ENCODE peak calls at places on chromosomes 1 and 21, in seven cellular contexts. P is fibroblast of lung, E is astrocyte of the spinal cord, N is tibial nerve, T is heart right ventricle, Q is OCI-LY7, U is body of pancreas. C is an unnamed sample.
A peak's percentile ranks its signal among the peaks of the same experiment; 100 is the strongest.

GRCh38 chr21:35044770-35045538 is 4.1 kb downstream of the RUNX1 start:
- DNase-seq in P (no peak), U (no peak), Q (no peak), E (no peak), T (no peak), N (no peak), C (no peak)

GRCh38 chr1:6301526-6301925 is 40.6 kb upstream of the GPR153 start:
- DNase-seq in T (no peak), E (peak; percentile 51), P (peak; percentile 80), N (no peak), Q (no peak), U (no peak), C (no peak)

GRCh38 chr1:169044296-169044695 is 62.2 kb upstream of the ATP1B1 start:
- DNase-seq in T (no peak), Q (peak; percentile 52), E (no peak), N (no peak), P (no peak), U (no peak), C (no peak)

GRCh38 chr21:32955307-32955937 is 70.3 kb upstream of the OLIG2 start:
- DNase-seq in T (no peak), N (no peak), P (no peak), U (no peak), Q (no peak), E (no peak), C (no peak)

GRCh38 chr1:30879126-30879786 is 29.3 kb downstream of the SDC3 start:
- DNase-seq in P (peak; percentile 29), N (no peak), Q (no peak), U (peak; percentile 28), T (no peak), E (peak; percentile 25), C (no peak)

GRCh38 chr1:25694167-25694566 is 77.6 kb downstream of the MAN1C1 start:
- DNase-seq in U (no peak), T (no peak), Q (no peak), E (no peak), N (peak; percentile 64), P (peak; percentile 62), C (no peak)

GRCh38 chr1:9413877-9414213 is 121.2 kb downstream of the SPSB1 start:
- DNase-seq in U (peak; percentile 32), N (peak; percentile 60), T (peak; percentile 50), P (peak; percentile 90), E (peak; percentile 79), Q (no peak), C (no peak)

GRCh38 chr1:221478050-221478949 is 263.6 kb downstream of the DUSP10 start:
- DNase-seq in N (peak; percentile 17), Q (peak; percentile 1), T (peak; percentile 18), U (peak; percentile 46), E (peak; percentile 82), P (peak; percentile 88), C (peak; percentile 22)

GRCh38 chr1:218330043-218330623 is 15.0 kb upstream of the TGFB2 start:
- DNase-seq in E (peak; percentile 57), N (no peak), Q (peak; percentile 45), T (no peak), U (no peak), P (peak; percentile 44), C (no peak)

GRCh38 chr1:89425056-89425455 is 61.2 kb downstream of the GBP6 start:
- DNase-seq in E (no peak), P (no peak), T (no peak), Q (no peak), N (no peak), U (no peak), C (no peak)

GRCh38 chr21:28904961-28905435 is 87.7 kb downstream of the LTN1 start:
- DNase-seq in U (no peak), Q (no peak), N (no peak), E (no peak), P (no peak), T (no peak), C (no peak)

GRCh38 chr1:46489638-46490602 is at the start of gene DMBX1:
- DNase-seq in E (no peak), U (peak; percentile 40), P (no peak), Q (no peak), N (no peak), T (no peak), C (peak; percentile 30)

GRCh38 chr1:85464497-85465098 is 361 bp downstream of the DDAH1 start:
- DNase-seq in U (peak; percentile 69), P (peak; percentile 85), T (peak; percentile 74), N (peak; percentile 33), E (peak; percentile 78), Q (no peak), C (peak; percentile 51)

GRCh38 chr1:54312874-54313316 is 93.3 kb downstream of the SSBP3 start:
- DNase-seq in P (peak; percentile 83), Q (no peak), N (peak; percentile 47), U (peak; percentile 53), T (peak; percentile 84), E (peak; percentile 72), C (peak; percentile 65)

GRCh38 chr1:43312638-43313515 is 12.1 kb downstream of the TIE1 start:
- DNase-seq in E (no peak), Q (no peak), P (no peak), U (no peak), N (no peak), T (no peak), C (no peak)

GRCh38 chr1:36771678-36772284 is 262.5 kb downstream of the GRIK3 start:
- DNase-seq in T (no peak), Q (no peak), U (no peak), E (no peak), P (no peak), N (no peak), C (no peak)

GRCh38 chr1:8020032-8020431 is 6.1 kb downstream of the ERRFI1 start:
- DNase-seq in P (peak; percentile 81), Q (no peak), N (no peak), T (no peak), U (peak; percentile 66), E (peak; percentile 61), C (no peak)

GRCh38 chr1:110336300-110337039 is 2.7 kb upstream of the RBM15 start:
- DNase-seq in P (no peak), Q (no peak), U (peak; percentile 24), T (peak; percentile 23), E (peak; percentile 17), N (no peak), C (no peak)

GRCh38 chr1:6338685-6339084 is 54.9 kb downstream of the ACOT7 start:
- DNase-seq in T (no peak), E (no peak), N (no peak), Q (no peak), P (no peak), U (no peak), C (no peak)

GRCh38 chr1:57309608-57310007 is 114.3 kb downstream of the DAB1 start:
- DNase-seq in P (no peak), U (no peak), T (no peak), Q (no peak), N (no peak), E (no peak), C (no peak)

GRCh38 chr1:217425528-217425927 is 205.4 kb downstream of the GPATCH2 start:
- DNase-seq in N (no peak), E (no peak), Q (no peak), U (no peak), T (no peak), P (peak; percentile 30), C (no peak)

GRCh38 chr1:234262007-234262753 is 111.1 kb upstream of the COA6 start:
- DNase-seq in U (peak; percentile 61), N (no peak), Q (no peak), P (no peak), E (no peak), T (no peak), C (no peak)

GRCh38 chr1:66237722-66238479 is 296.1 kb upstream of the SGIP1 start:
- DNase-seq in E (no peak), T (no peak), Q (no peak), P (no peak), N (no peak), U (no peak), C (no peak)

GRCh38 chr1:53156783-53157182 is 14.3 kb upstream of the SLC1A7 start:
- DNase-seq in U (no peak), Q (no peak), E (no peak), T (no peak), P (no peak), N (no peak), C (no peak)

GRCh38 chr1:53154859-53155438 is 12.5 kb upstream of the SLC1A7 start:
- DNase-seq in Q (no peak), P (no peak), T (no peak), N (no peak), U (no peak), E (no peak), C (no peak)

GRCh38 chr1:53153752-53154151 is 11.3 kb upstream of the SLC1A7 start:
- DNase-seq in Q (no peak), P (no peak), E (no peak), U (no peak), N (no peak), T (no peak), C (no peak)

GRCh38 chr1:53155945-53156344 is 13.5 kb upstream of the SLC1A7 start:
- DNase-seq in E (no peak), Q (no peak), T (no peak), U (no peak), P (no peak), N (no peak), C (no peak)

GRCh38 chr1:53155534-53155933 is 13.1 kb upstream of the SLC1A7 start:
- DNase-seq in T (no peak), E (no peak), N (no peak), Q (no peak), U (no peak), P (no peak), C (no peak)
- TF ChIP-seq CTCF in T (no peak), E (no peak), N (no peak), Q (no peak), U (no peak), P (no peak), C (no peak)

GRCh38 chr1:29496701-29497100 is 260.4 kb downstream of the PTPRU start:
- DNase-seq in E (no peak), P (no peak), Q (no peak), T (no peak), N (no peak), U (no peak), C (no peak)
- TF ChIP-seq CTCF in E (no peak), P (no peak), Q (no peak), T (no peak), N (no peak), U (no peak), C (no peak)

DNA sequence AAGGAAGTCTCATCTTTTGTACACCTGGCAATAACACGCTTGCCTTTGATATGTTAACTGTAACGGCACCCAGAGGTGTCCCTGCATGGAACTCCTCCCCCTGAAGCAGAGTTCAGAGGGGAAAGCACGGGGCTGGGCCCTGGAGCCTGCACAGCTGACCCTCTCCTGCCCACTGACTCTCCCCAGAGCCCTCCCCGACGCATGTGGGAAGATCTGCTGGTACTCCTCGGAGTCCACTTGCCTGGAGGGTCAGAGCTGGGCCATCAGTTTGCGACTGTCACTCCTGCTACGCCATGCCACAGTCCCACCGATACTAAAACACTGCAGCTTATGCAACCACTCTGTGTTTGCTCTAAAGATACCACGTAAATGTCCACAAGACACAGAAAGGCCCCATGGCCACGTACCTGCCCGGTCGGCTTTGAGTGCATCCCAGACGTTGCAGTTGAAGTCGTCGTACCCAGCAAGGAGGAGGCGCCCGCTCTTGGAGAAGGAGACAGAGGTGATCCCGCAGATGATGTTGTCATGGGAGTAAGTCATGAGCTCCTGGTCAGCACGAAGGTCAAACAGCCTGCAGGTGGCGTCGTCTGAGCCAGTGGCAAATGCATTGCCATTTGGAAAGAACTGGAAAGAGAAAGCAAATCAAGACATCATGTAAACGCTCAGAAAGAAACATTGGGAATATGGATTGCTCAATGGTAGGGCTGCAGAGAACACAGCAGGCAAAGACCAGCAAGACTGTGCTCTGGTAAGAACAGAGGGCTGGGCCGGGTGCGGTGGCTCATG is 10.6 kb upstream of the NADK start:
- DNase-seq in Q (peak; percentile 45), E (peak; percentile 27), P (no peak), N (no peak), U (no peak), T (no peak), C (peak; percentile 32)
- TF ChIP-seq CTCF in Q (peak; percentile 80), E (peak; percentile 41), P (peak; percentile 15), N (peak; percentile 5), U (peak; percentile 21), T (peak; percentile 36), C (peak; percentile 31)

GRCh38 chr1:114757455-114758250 is at the start of gene CSDE1:
- DNase-seq in U (peak; percentile 99), T (peak; percentile 98), Q (peak; percentile 99), N (peak; percentile 97), E (peak; percentile 98), P (peak; percentile 97), C (peak; percentile 95)
- TF ChIP-seq CTCF in U (peak; percentile 48), T (peak; percentile 61), Q (peak; percentile 69), N (no peak), E (peak; percentile 51), P (peak; percentile 16), C (peak; percentile 27)

C was measured in endothelial cell.